ENCODE peak calls at places on chromosomes 5 and 9, in five cellular contexts. N, F, W, K and G are unnamed samples.

GRCh38 chr9:118992813-118993747 is 376.2 kb downstream of the BRINP1 start:
- DNase-seq in F (no peak), K (no peak), N (no peak), W (no peak), G (no peak)

GRCh38 chr5:126998201-126998631 is 32.1 kb downstream of the MARCHF3 start:
- DNase-seq in N (no peak), F (no peak), K (no peak), W (no peak), G (peak; percentile 29)

GRCh38 chr9:6641561-6641960 is 4.0 kb downstream of the GLDC start:
- DNase-seq in F (no peak), W (no peak), N (no peak), K (no peak), G (no peak)

GRCh38 chr5:157710887-157711286 is 20.3 kb upstream of the THG1L start:
- DNase-seq in W (no peak), N (no peak), F (no peak), K (no peak), G (no peak)

GRCh38 chr9:123361086-123361730 is 5.2 kb downstream of the CRB2 start:
- DNase-seq in W (no peak), F (no peak), K (no peak), N (no peak), G (no peak)

GRCh38 chr9:121770415-121771273 is 119.2 kb downstream of the DAB2IP start:
- DNase-seq in N (no peak), F (no peak), K (no peak), W (no peak), G (no peak)

GRCh38 chr5:170760126-170760525 is 23.4 kb upstream of the GABRP start:
- DNase-seq in K (no peak), W (no peak), F (no peak), N (no peak), G (no peak)

GRCh38 chr9:34170252-34170915 is 8.5 kb upstream of the UBAP1 start:
- DNase-seq in N (no peak), K (no peak), W (no peak), F (no peak), G (no peak)

GRCh38 chr5:136639616-136640015 is 274.3 kb upstream of the TRPC7 start:
- DNase-seq in W (no peak), N (no peak), K (no peak), F (no peak), G (no peak)

GRCh38 chr5:132299901-132300300 is 5.7 kb downstream of the SLC22A4 start:
- DNase-seq in W (no peak), K (no peak), N (no peak), F (no peak), G (no peak)

GRCh38 chr5:104146652-104147051 is 584.1 kb upstream of the NUDT12 start:
- DNase-seq in N (no peak), K (no peak), W (no peak), F (peak; percentile 9), G (no peak)

GRCh38 chr9:124770359-124771020 is 621 bp downstream of the NR6A1 start:
- DNase-seq in N (no peak), K (no peak), W (no peak), F (no peak), G (no peak)

GRCh38 chr5:56606202-56606601 is 209.1 kb upstream of the MAP3K1 start:
- DNase-seq in F (no peak), N (no peak), W (no peak), K (no peak), G (no peak)

GRCh38 chr9:9598723-9599122 is 1014.1 kb downstream of the PTPRD start:
- DNase-seq in N (no peak), W (no peak), K (no peak), F (no peak), G (no peak)

GRCh38 chr9:114583776-114584175 is 3.8 kb upstream of the ATP6V1G1 start:
- DNase-seq in N (no peak), K (no peak), W (no peak), F (no peak), G (no peak)

GRCh38 chr9:82202808-82203207 is 214.2 kb downstream of the SPATA31D1 start:
- DNase-seq in K (no peak), W (no peak), N (no peak), F (peak; percentile 29), G (no peak)

GRCh38 chr9:93533863-93534262 is 42.5 kb upstream of the PHF2 start:
- DNase-seq in W (no peak), F (no peak), N (no peak), K (no peak), G (no peak)

GRCh38 chr9:10208691-10209069 is 404.1 kb downstream of the PTPRD start:
- DNase-seq in K (no peak), N (no peak), W (no peak), F (no peak), G (no peak)

GRCh38 chr5:65623482-65623881 is 651 bp downstream of the TRIM23 start:
- DNase-seq in F (no peak), N (no peak), W (no peak), K (no peak), G (no peak)

GRCh38 chr5:177309351-177310191 is 2.1 kb downstream of the MXD3 start:
- DNase-seq in W (no peak), F (peak; percentile 34), K (peak; percentile 60), N (peak; percentile 65), G (no peak)

GRCh38 chr9:70120834-70121510 is 77.3 kb downstream of the MAMDC2 start:
- DNase-seq in N (no peak), W (no peak), F (no peak), K (no peak), G (no peak)

GRCh38 chr9:122220673-122221222 is 8.0 kb downstream of the LHX6 start:
- DNase-seq in N (no peak), F (no peak), W (no peak), K (no peak), G (no peak)

GRCh38 chr5:107430077-107430625 is 240.6 kb downstream of the EFNA5 start:
- DNase-seq in K (no peak), W (no peak), F (no peak), N (no peak), G (no peak)

GRCh38 chr5:176836811-176837706 is 26.7 kb downstream of the UNC5A start:
- DNase-seq in F (no peak), W (no peak), N (no peak), K (no peak), G (no peak)

GRCh38 chr9:124855944-124856773 is 2.9 kb downstream of the WDR38 start:
- DNase-seq in N (no peak), F (no peak), W (no peak), K (no peak), G (no peak)